ENCODE peak calls at places on chromosomes 5 and 9, in ten cellular contexts. X is Peyer's patch, I is lower lobe of right lung, P is GM12864, E is AG09319, D is psoas muscle, Q is D721Med, W is esophagus muscularis mucosa, Y is heart right ventricle, L is WTC11. T is an unnamed sample.

GRCh38 chr5:97118623-97119022 is 23.8 kb downstream of the LIX1 start:
- DNase-seq in Y (no peak), L (no peak), P (no peak), X (no peak), E (no peak), D (no peak), W (no peak), I (no peak), Q (no peak), T (no peak)

GRCh38 chr9:99368341-99369326 is 146.6 kb downstream of the SEC61B start:
- DNase-seq in X (no peak), Q (no peak), I (no peak), L (no peak), W (no peak), Y (peak; percentile 62), E (peak; percentile 57), D (peak; percentile 86), P (no peak), T (no peak)

GRCh38 chr9:134318481-134318891 is 7.8 kb upstream of the RXRA start:
- DNase-seq in X (no peak), D (peak; percentile 41), I (peak; percentile 35), E (no peak), Q (no peak), Y (peak; percentile 7), L (no peak), W (no peak), P (no peak), T (no peak)

GRCh38 chr5:169906745-169907649 is 73.3 kb downstream of the INSYN2B start:
- DNase-seq in E (peak; percentile 15), P (no peak), W (no peak), L (no peak), D (no peak), Q (no peak), X (no peak), Y (no peak), I (no peak), T (no peak)

GRCh38 chr5:170195876-170196275 is 36.9 kb upstream of the C5orf58 start:
- DNase-seq in Y (no peak), X (no peak), Q (no peak), E (no peak), L (no peak), I (no peak), D (no peak), W (no peak), P (no peak), T (no peak)

GRCh38 chr5:171521219-171521633 is 101.8 kb downstream of the FGF18 start:
- DNase-seq in Y (no peak), I (no peak), W (no peak), L (no peak), Q (no peak), X (no peak), P (no peak), D (peak; percentile 68), E (peak; percentile 80), T (no peak)

GRCh38 chr5:84437673-84438315 is 53.1 kb upstream of the EDIL3 start:
- DNase-seq in E (peak; percentile 18), X (no peak), I (no peak), Y (no peak), W (no peak), Q (no peak), D (no peak), L (no peak), P (no peak), T (no peak)

GRCh38 chr5:41503321-41503720 is 7.1 kb downstream of the PLCXD3 start:
- DNase-seq in Y (no peak), W (no peak), Q (no peak), P (no peak), D (no peak), L (no peak), X (no peak), E (no peak), I (no peak), T (no peak)

GRCh38 chr9:109331353-109331752 is 10.5 kb upstream of the EPB41L4B start:
- DNase-seq in E (no peak), D (no peak), L (no peak), W (no peak), I (peak; percentile 91), Q (no peak), P (no peak), Y (peak; percentile 46), X (peak; percentile 77), T (no peak)

GRCh38 chr5:64635056-64635686 is 55.1 kb upstream of the SHISAL2B start:
- DNase-seq in W (no peak), L (no peak), X (no peak), Y (no peak), I (no peak), Q (no peak), E (no peak), D (no peak), P (peak; percentile 0), T (no peak)

GRCh38 chr5:54090495-54091084 is 219.8 kb downstream of the ARL15 start:
- DNase-seq in I (no peak), D (no peak), P (no peak), X (no peak), Q (no peak), E (peak; percentile 80), Y (no peak), W (no peak), L (no peak), T (no peak)
- TF ChIP-seq CTCF in I (no peak), D (no peak), P (peak; percentile 6), X (no peak), Q (no peak), E (peak; percentile 49), Y (no peak), W (no peak), L (no peak), T (no peak)

DNA sequence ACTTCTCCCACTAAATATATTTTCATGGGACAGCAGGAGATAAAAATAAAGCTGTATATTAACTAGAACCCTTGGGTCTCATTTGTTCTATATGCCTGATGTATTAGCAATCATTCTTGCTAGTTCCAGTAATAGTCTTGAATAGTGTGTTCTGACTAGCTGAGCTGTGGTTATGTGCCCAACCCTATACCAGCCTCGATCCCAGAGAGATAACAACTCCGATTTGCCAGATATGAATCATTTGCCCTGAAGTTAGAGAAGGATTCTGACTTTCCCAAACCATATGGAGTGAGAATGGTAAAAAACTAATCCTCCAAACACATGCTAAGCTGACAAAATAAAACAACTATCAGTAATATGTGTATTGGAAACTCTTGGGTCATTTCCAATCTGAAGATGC is 64.8 kb downstream of the ALDH1A1 start:
- DNase-seq in I (no peak), W (no peak), L (no peak), Q (no peak), E (no peak), P (no peak), Y (no peak), X (no peak), D (no peak), T (no peak)
- TF ChIP-seq CTCF in I (no peak), W (no peak), L (no peak), Q (no peak), E (no peak), P (no peak), Y (no peak), X (no peak), D (no peak), T (no peak)

GRCh38 chr5:150573216-150573615 is 65.3 kb downstream of the NDST1 start:
- DNase-seq in D (no peak), W (no peak), I (no peak), E (no peak), X (no peak), Q (no peak), L (no peak), P (no peak), Y (no peak), T (no peak)

GRCh38 chr5:150575745-150576448 is 64.6 kb upstream of the SYNPO start:
- DNase-seq in P (no peak), X (no peak), D (no peak), E (no peak), I (no peak), L (no peak), Q (no peak), W (no peak), Y (no peak), T (no peak)

GRCh38 chr5:150571836-150572235 is 63.9 kb downstream of the NDST1 start:
- DNase-seq in L (no peak), E (no peak), I (no peak), X (no peak), Q (no peak), D (no peak), Y (no peak), P (no peak), W (no peak), T (no peak)

GRCh38 chr5:150574818-150575537 is 65.5 kb upstream of the SYNPO start:
- DNase-seq in Q (no peak), E (peak; percentile 28), W (no peak), L (no peak), Y (no peak), D (no peak), I (no peak), X (no peak), P (no peak), T (no peak)

GRCh38 chr5:150573867-150574817 is 66.2 kb downstream of the NDST1 start:
- DNase-seq in W (no peak), Y (no peak), D (no peak), P (no peak), L (no peak), E (no peak), I (no peak), X (no peak), Q (no peak), T (no peak)
- TF ChIP-seq CTCF in W (no peak), Y (no peak), D (no peak), P (peak; percentile 10), L (no peak), E (peak; percentile 11), I (no peak), X (no peak), Q (no peak), T (no peak)

GRCh38 chr9:318646-319045 is 104.0 kb downstream of the DOCK8 start:
- DNase-seq in Y (no peak), X (no peak), E (no peak), P (no peak), L (no peak), W (no peak), D (no peak), Q (no peak), I (no peak), T (no peak)

GRCh38 chr9:312596-313320 is 98.1 kb downstream of the DOCK8 start:
- DNase-seq in L (no peak), E (no peak), D (no peak), Q (no peak), P (no peak), I (no peak), W (no peak), Y (no peak), X (no peak), T (no peak)

GRCh38 chr9:311837-312236 is 97.2 kb downstream of the DOCK8 start:
- DNase-seq in X (no peak), Y (no peak), D (no peak), W (no peak), Q (no peak), E (no peak), P (no peak), I (no peak), L (no peak), T (no peak)

DNA sequence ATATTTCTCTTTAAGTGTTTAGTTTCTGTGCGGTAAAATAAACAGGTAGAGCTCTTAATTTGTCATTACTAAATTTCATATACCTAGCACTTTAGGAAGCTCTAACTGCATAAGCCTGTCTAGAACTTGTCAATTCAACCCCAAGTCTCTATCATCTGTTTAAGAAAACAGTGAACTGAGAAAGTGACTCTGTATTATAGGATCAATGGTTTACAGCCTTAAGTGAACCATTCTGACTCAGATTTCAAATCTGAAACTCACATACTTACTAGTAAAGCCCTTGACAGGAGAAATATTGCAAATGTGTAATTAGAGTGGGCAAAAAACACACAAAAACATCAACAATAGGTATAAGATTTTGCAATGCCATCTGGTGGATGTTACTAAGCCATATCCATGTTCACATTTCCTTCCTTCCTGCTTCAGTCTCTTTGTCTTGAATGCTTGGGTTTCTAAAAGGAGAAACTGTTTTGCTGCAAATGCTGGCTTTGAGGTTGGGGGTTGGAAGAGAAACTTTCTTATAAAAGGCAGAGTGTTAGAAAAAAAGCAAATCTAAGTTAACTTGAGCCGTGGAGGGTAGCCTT is 101.8 kb downstream of the DOCK8 start:
- DNase-seq in Y (no peak), I (no peak), X (no peak), D (no peak), L (no peak), Q (no peak), W (no peak), P (no peak), E (no peak), T (no peak)
- TF ChIP-seq CTCF in Y (peak; percentile 9), I (no peak), X (no peak), D (no peak), L (no peak), Q (no peak), W (no peak), P (no peak), E (no peak), T (no peak)

T was measured in mesothelial cell of epicardium.